ENCODE peak calls at places on chromosome 10, in seven cellular contexts. D is Panc1, N is pons, F is memory B cell, G is germinal center, Q is DMS 273 treated with DMSO at 0.1 percent for 48 hours, C is T-helper 2 cell. J is an unnamed sample.
A peak's percentile ranks its signal among the peaks of the same experiment; 100 is the strongest.

GRCh38 chr10:43255644-43256431 is 11.0 kb downstream of the RASGEF1A start:
- DNase-seq in C (no peak), D (no peak), N (peak; percentile 32), F (no peak), Q (no peak), G (peak; percentile 53), J (no peak)

GRCh38 chr10:86306628-86307278 is 59.8 kb downstream of the GRID1 start:
- DNase-seq in F (no peak), C (no peak), G (no peak), D (no peak), N (no peak), Q (no peak), J (no peak)

GRCh38 chr10:11673346-11674330 is 62.2 kb upstream of the USP6NL start:
- DNase-seq in D (no peak), G (no peak), F (no peak), C (no peak), Q (no peak), N (peak; percentile 44), J (no peak)

GRCh38 chr10:15730341-15730740 is 10.6 kb upstream of the ITGA8 start:
- DNase-seq in D (no peak), N (no peak), G (no peak), F (no peak), C (no peak), Q (no peak), J (no peak)

GRCh38 chr10:12890958-12891357 is 110.6 kb downstream of the CCDC3 start:
- DNase-seq in C (no peak), G (no peak), N (peak; percentile 2), D (no peak), F (no peak), Q (no peak), J (no peak)

GRCh38 chr10:60425392-60426110 is 35.9 kb upstream of the ANK3 start:
- DNase-seq in Q (no peak), D (no peak), G (no peak), F (no peak), N (no peak), C (no peak), J (no peak)

GRCh38 chr10:32059472-32059871 is 3.2 kb upstream of the KIF5B start:
- DNase-seq in C (no peak), G (no peak), F (no peak), Q (no peak), D (no peak), N (no peak), J (no peak)

GRCh38 chr10:50951451-50951850 is 66.0 kb upstream of the A1CF start:
- DNase-seq in N (no peak), C (no peak), G (no peak), Q (no peak), D (no peak), F (no peak), J (no peak)

GRCh38 chr10:66394287-66395063 is 531.4 kb upstream of the LRRTM3 start:
- DNase-seq in F (no peak), G (no peak), D (no peak), N (no peak), C (no peak), Q (no peak), J (no peak)

GRCh38 chr10:15483215-15483970 is 112.3 kb upstream of the FAM171A1 start:
- DNase-seq in F (no peak), N (no peak), Q (no peak), C (no peak), G (no peak), D (no peak), J (no peak)

GRCh38 chr10:29160110-29160669 is 128.7 kb upstream of the LYZL1 start:
- DNase-seq in Q (no peak), C (no peak), D (no peak), G (no peak), N (no peak), F (no peak), J (no peak)

GRCh38 chr10:102656026-102656425 is 11.7 kb downstream of the TRIM8 start:
- DNase-seq in F (no peak), N (no peak), D (no peak), G (no peak), C (no peak), Q (no peak), J (no peak)

GRCh38 chr10:43274011-43274410 is 7.1 kb upstream of the RASGEF1A start:
- DNase-seq in D (no peak), G (no peak), C (no peak), N (no peak), F (no peak), Q (no peak), J (no peak)

GRCh38 chr10:93413252-93413689 is 68.9 kb downstream of the MYOF start:
- DNase-seq in C (no peak), D (no peak), N (peak; percentile 38), F (no peak), Q (no peak), G (no peak), J (no peak)

GRCh38 chr10:18157909-18158308 is 17.7 kb downstream of the CACNB2 start:
- DNase-seq in F (no peak), C (no peak), G (no peak), D (no peak), N (no peak), Q (no peak), J (no peak)

GRCh38 chr10:88820990-88821389 is 18.5 kb downstream of the LIPM start:
- DNase-seq in D (no peak), Q (no peak), G (no peak), N (no peak), F (no peak), C (no peak), J (no peak)

GRCh38 chr10:108384378-108384777 is 1219.9 kb upstream of the SORCS1 start:
- DNase-seq in D (no peak), G (no peak), F (no peak), C (no peak), N (no peak), Q (no peak), J (no peak)

GRCh38 chr10:47354162-47354561 is 6.0 kb downstream of the RBP3 start:
- DNase-seq in F (no peak), N (no peak), G (no peak), Q (no peak), C (no peak), D (no peak), J (no peak)

GRCh38 chr10:132961864-132962622 is 19.7 kb upstream of the CFAP46 start:
- DNase-seq in F (peak; percentile 41), Q (no peak), N (peak; percentile 22), G (peak; percentile 49), C (peak; percentile 46), D (no peak), J (peak; percentile 18)

GRCh38 chr10:105138287-105138854 is 497.3 kb downstream of the SORCS3 start:
- DNase-seq in Q (no peak), G (no peak), N (no peak), D (no peak), C (no peak), F (no peak), J (no peak)

GRCh38 chr10:7409045-7409731 is 1.6 kb downstream of the SFMBT2 start:
- DNase-seq in Q (no peak), N (peak; percentile 76), G (peak; percentile 50), F (no peak), D (no peak), C (no peak), J (no peak)